ENCODE peak calls at places on chromosomes 6 and 20, in nine cellular contexts. One of them, this sample, is unnamed. For H3K4me1, the result is how much of the 10 kb centered on the place peaks cover.

GRCh38 chr6:136251394-136251793 is 1.3 kb upstream of the MTFR2 start:
- DNase-seq in GM23338: no peak
- DNase-seq in tibial nerve: no peak
- DNase-seq in PC-3: no peak
- DNase-seq in right cardiac atrium: no peak
- DNase-seq in A549: no peak
- DNase-seq in mesendoderm: no peak
- DNase-seq in left lung: no peak
- DNase-seq in endothelial cell of umbilical vein: peak
- DNase-seq in this sample: no peak

GRCh38 chr6:94487371-94487770 is 1068.0 kb upstream of the EPHA7 start:
- DNase-seq in GM23338: no peak
- DNase-seq in tibial nerve: no peak
- DNase-seq in PC-3: peak
- DNase-seq in right cardiac atrium: no peak
- DNase-seq in A549: no peak
- DNase-seq in mesendoderm: no peak
- DNase-seq in left lung: no peak
- DNase-seq in endothelial cell of umbilical vein: no peak
- DNase-seq in this sample: no peak

GRCh38 chr6:126188271-126188909 is 151.5 kb upstream of the CENPW start:
- DNase-seq in GM23338: no peak
- DNase-seq in tibial nerve: no peak
- DNase-seq in PC-3: peak
- DNase-seq in right cardiac atrium: no peak
- DNase-seq in A549: peak
- DNase-seq in mesendoderm: no peak
- DNase-seq in left lung: no peak
- DNase-seq in endothelial cell of umbilical vein: peak
- DNase-seq in this sample: no peak

GRCh38 chr20:24994470-24995368 is 2.2 kb upstream of the APMAP start:
- DNase-seq in GM23338: peak
- DNase-seq in tibial nerve: peak
- DNase-seq in PC-3: peak
- DNase-seq in right cardiac atrium: peak
- DNase-seq in A549: peak
- DNase-seq in mesendoderm: peak
- DNase-seq in left lung: peak
- DNase-seq in endothelial cell of umbilical vein: peak
- DNase-seq in this sample: peak

GRCh38 chr6:149137594-149137993 is 179.9 kb upstream of the TAB2 start:
- DNase-seq in GM23338: no peak
- DNase-seq in tibial nerve: no peak
- DNase-seq in PC-3: no peak
- DNase-seq in right cardiac atrium: no peak
- DNase-seq in A549: no peak
- DNase-seq in mesendoderm: no peak
- DNase-seq in left lung: no peak
- DNase-seq in endothelial cell of umbilical vein: no peak
- DNase-seq in this sample: no peak

GRCh38 chr6:99458319-99458718 is 33.2 kb upstream of the PNISR start:
- DNase-seq in GM23338: peak
- DNase-seq in tibial nerve: no peak
- DNase-seq in PC-3: peak
- DNase-seq in right cardiac atrium: no peak
- DNase-seq in A549: peak
- DNase-seq in mesendoderm: peak
- DNase-seq in left lung: no peak
- DNase-seq in endothelial cell of umbilical vein: peak
- DNase-seq in this sample: no peak

GRCh38 chr6:2385584-2385983 is 140.2 kb upstream of the GMDS start:
- DNase-seq in GM23338: no peak
- DNase-seq in tibial nerve: no peak
- DNase-seq in PC-3: no peak
- DNase-seq in right cardiac atrium: no peak
- DNase-seq in A549: no peak
- DNase-seq in mesendoderm: no peak
- DNase-seq in left lung: no peak
- DNase-seq in endothelial cell of umbilical vein: no peak
- DNase-seq in this sample: no peak

GRCh38 chr6:48834706-48835105 is 628.3 kb downstream of the MMUT start:
- DNase-seq in GM23338: no peak
- DNase-seq in tibial nerve: no peak
- DNase-seq in PC-3: no peak
- DNase-seq in right cardiac atrium: no peak
- DNase-seq in A549: no peak
- DNase-seq in mesendoderm: no peak
- DNase-seq in left lung: no peak
- DNase-seq in endothelial cell of umbilical vein: no peak
- DNase-seq in this sample: no peak

GRCh38 chr6:150072201-150072600 is 3.3 kb upstream of the ULBP3 start:
- DNase-seq in GM23338: peak
- DNase-seq in tibial nerve: no peak
- DNase-seq in PC-3: peak
- DNase-seq in right cardiac atrium: peak
- DNase-seq in A549: peak
- DNase-seq in mesendoderm: peak
- DNase-seq in left lung: peak
- DNase-seq in endothelial cell of umbilical vein: no peak
- DNase-seq in this sample: peak

GRCh38 chr6:5084787-5085637 is at the start of gene PPP1R3G:
- DNase-seq in GM23338: peak
- DNase-seq in tibial nerve: peak
- DNase-seq in PC-3: peak
- DNase-seq in right cardiac atrium: peak
- DNase-seq in A549: peak
- DNase-seq in mesendoderm: peak
- DNase-seq in left lung: peak
- DNase-seq in endothelial cell of umbilical vein: peak
- DNase-seq in this sample: peak

GRCh38 chr20:50144362-50144761 is 9.2 kb downstream of the PEDS1 start:
- DNase-seq in GM23338: no peak
- DNase-seq in tibial nerve: peak
- DNase-seq in PC-3: peak
- DNase-seq in right cardiac atrium: peak
- DNase-seq in A549: peak
- DNase-seq in mesendoderm: peak
- DNase-seq in left lung: peak
- DNase-seq in endothelial cell of umbilical vein: peak
- DNase-seq in this sample: no peak

GRCh38 chr20:57851025-57851682 is 141.3 kb upstream of the PMEPA1 start:
- DNase-seq in GM23338: no peak
- DNase-seq in tibial nerve: no peak
- DNase-seq in PC-3: no peak
- DNase-seq in right cardiac atrium: no peak
- DNase-seq in A549: no peak
- DNase-seq in mesendoderm: no peak
- DNase-seq in left lung: no peak
- DNase-seq in endothelial cell of umbilical vein: no peak
- DNase-seq in this sample: no peak

GRCh38 chr6:169964440-169965212 is 213.2 kb downstream of the ERMARD start:
- DNase-seq in GM23338: no peak
- DNase-seq in tibial nerve: no peak
- DNase-seq in PC-3: no peak
- DNase-seq in right cardiac atrium: no peak
- DNase-seq in A549: no peak
- DNase-seq in mesendoderm: no peak
- DNase-seq in left lung: no peak
- DNase-seq in endothelial cell of umbilical vein: no peak
- DNase-seq in this sample: no peak

GRCh38 chr6:166942393-166943168 is 13.8 kb downstream of the RNASET2 start:
- DNase-seq in GM23338: no peak
- DNase-seq in tibial nerve: no peak
- DNase-seq in PC-3: no peak
- DNase-seq in right cardiac atrium: peak
- DNase-seq in A549: no peak
- DNase-seq in mesendoderm: no peak
- DNase-seq in left lung: peak
- DNase-seq in endothelial cell of umbilical vein: peak
- DNase-seq in this sample: peak

DNA sequence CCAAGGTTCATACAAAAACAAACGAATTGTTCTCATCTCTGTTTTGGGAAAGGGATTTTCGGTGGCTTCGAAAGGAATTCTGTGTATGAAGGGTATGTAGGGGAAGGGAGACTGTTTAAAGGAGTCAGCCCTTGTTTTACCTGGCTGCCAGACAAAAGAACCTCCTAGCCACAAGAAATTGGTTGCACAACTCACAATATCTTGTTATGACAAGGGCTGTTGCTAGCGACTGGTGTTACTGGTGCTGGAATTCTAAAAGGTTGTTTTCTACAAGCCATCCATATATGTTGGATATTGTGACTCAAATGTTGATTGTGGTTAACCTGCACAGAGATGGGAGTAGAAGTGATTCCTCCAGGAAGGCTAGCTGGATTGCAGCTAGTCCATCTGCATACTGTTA is 34.6 kb upstream of the CITED2 start:
- DNase-seq in GM23338: no peak
- DNase-seq in tibial nerve: no peak
- DNase-seq in PC-3: no peak
- DNase-seq in right cardiac atrium: no peak
- DNase-seq in A549: no peak
- DNase-seq in mesendoderm: peak
- DNase-seq in left lung: no peak
- DNase-seq in endothelial cell of umbilical vein: no peak
- DNase-seq in this sample: no peak
- H3K27ac ChIP-seq in GM23338: no peak
- H3K27ac ChIP-seq in tibial nerve: peak
- H3K27ac ChIP-seq in PC-3: no peak
- H3K27ac ChIP-seq in right cardiac atrium: no peak
- H3K27ac ChIP-seq in A549: no peak
- H3K27ac ChIP-seq in mesendoderm: no peak
- H3K27ac ChIP-seq in left lung: no peak
- H3K27ac ChIP-seq in endothelial cell of umbilical vein: no peak
- H3K27ac ChIP-seq in this sample: no peak

DNA sequence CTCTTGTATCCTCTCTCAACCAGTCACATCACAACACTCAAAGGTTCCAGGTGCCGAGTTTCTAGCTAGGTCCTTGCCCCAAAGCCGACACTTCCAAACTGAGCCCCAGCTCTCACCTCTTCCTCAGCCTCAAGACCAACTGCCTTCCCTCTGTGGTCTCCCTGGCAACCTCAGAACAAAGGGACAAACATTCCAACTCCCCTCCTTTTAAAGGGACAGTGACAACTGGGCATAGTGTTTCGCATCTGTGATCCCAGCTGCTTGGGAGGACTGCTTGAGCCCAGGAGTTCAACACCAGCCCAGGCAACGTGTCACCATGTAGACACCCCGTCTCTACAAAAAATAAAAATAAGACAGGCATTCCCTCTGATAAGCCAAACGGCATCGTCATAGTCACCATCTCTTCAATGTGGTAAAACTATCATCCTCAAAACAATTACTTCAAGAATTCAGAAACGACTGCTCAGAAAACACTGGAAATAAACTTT is 11.3 kb downstream of the DIDO1 start:
- DNase-seq in GM23338: peak
- DNase-seq in tibial nerve: no peak
- DNase-seq in PC-3: no peak
- DNase-seq in right cardiac atrium: no peak
- DNase-seq in A549: peak
- DNase-seq in mesendoderm: peak
- DNase-seq in left lung: no peak
- DNase-seq in endothelial cell of umbilical vein: peak
- DNase-seq in this sample: peak
- H3K4me1 ChIP-seq in GM23338: half or more
- H3K4me1 ChIP-seq in tibial nerve: under half
- H3K4me1 ChIP-seq in PC-3: under half
- H3K4me1 ChIP-seq in right cardiac atrium: under half
- H3K4me1 ChIP-seq in A549: under half
- H3K4me1 ChIP-seq in mesendoderm: under half
- H3K4me1 ChIP-seq in left lung: under half
- H3K4me1 ChIP-seq in endothelial cell of umbilical vein: under half
- H3K4me1 ChIP-seq in this sample: half or more

DNA sequence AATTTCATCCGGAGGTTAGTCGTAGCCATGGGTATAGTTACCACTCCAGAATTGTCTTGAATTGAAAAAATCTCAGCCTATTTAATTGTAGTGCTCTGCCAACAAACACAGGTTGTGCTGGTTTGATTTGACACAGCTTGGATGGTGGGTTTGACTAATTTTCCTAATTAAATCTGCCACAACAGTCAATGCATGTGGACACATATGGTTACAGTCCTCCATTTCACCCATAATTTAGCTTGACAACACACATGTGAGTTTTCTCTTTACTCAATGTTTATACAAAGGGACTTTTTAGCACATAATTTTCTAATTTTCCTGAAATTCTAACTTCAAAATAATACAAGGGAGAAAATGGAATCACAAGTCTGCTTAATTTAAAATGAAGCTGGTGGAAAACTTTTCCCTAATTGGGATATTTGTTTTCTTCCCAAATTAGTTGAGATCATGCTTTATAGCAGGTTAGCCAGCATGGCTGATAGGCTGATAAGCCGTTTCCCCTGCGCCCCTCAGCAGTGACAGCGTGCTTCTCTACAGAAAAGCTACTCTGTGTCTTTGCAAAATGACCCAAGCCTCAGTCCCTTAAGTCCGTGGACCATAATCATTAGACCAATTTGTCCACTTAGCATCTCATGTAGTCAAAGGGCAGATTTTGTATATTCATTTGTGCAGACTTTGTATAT is 463.5 kb upstream of the FLRT3 start:
- DNase-seq in GM23338: no peak
- DNase-seq in tibial nerve: no peak
- DNase-seq in PC-3: no peak
- DNase-seq in right cardiac atrium: no peak
- DNase-seq in A549: no peak
- DNase-seq in mesendoderm: no peak
- DNase-seq in left lung: no peak
- DNase-seq in endothelial cell of umbilical vein: no peak
- DNase-seq in this sample: no peak
- H3K4me3 ChIP-seq in GM23338: no peak
- H3K4me3 ChIP-seq in tibial nerve: no peak
- H3K4me3 ChIP-seq in PC-3: no peak
- H3K4me3 ChIP-seq in right cardiac atrium: no peak
- H3K4me3 ChIP-seq in A549: no peak
- H3K4me3 ChIP-seq in mesendoderm: no peak
- H3K4me3 ChIP-seq in left lung: no peak
- H3K4me3 ChIP-seq in endothelial cell of umbilical vein: no peak
- H3K4me3 ChIP-seq in this sample: no peak

DNA sequence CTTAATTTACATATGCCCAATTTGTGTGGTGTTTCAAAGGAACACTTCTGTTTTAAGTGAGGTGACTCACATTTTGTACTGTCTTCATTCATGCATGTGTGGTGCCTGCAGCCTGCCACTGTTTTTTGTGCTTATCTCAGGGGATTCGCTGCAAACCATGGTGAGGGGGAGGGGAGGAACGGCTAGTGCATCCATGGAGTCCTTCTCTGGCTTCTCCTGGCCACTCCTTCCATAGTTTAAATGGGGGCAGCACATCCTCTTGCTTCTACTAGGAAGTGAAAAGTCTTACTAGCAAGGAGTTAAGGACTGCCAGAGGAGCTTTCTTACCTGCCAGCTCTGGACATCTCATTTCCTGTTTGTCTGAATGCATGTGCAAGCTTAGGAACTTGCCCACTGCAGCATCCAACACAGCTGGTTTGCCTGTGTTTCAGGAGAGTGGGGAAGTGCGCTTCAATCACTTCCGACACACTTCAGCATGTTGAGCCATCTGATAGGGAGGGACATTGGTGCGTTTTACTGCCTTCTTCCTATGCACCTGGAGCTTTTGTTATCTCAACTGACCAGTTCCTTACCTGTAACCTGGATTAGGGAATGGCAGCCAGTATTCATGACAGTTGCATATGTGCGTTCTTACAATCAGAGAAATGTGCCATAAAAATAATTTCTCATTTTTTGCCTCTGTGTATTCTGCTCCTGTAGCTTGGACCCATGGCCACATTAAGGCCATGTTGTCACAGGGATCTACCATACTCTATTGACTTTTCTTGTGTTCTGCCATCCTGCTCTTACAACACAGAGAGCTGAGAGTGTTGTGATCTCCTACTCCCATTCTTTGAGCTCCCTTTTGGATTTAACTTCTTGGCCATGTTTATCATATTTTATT is 211.3 kb downstream of the ARID1B start:
- DNase-seq in GM23338: peak
- DNase-seq in tibial nerve: no peak
- DNase-seq in PC-3: no peak
- DNase-seq in right cardiac atrium: no peak
- DNase-seq in A549: no peak
- DNase-seq in mesendoderm: peak
- DNase-seq in left lung: no peak
- DNase-seq in endothelial cell of umbilical vein: no peak
- DNase-seq in this sample: no peak
- H3K27ac ChIP-seq in GM23338: peak
- H3K27ac ChIP-seq in tibial nerve: no peak
- H3K27ac ChIP-seq in PC-3: no peak
- H3K27ac ChIP-seq in right cardiac atrium: no peak
- H3K27ac ChIP-seq in A549: no peak
- H3K27ac ChIP-seq in mesendoderm: no peak
- H3K27ac ChIP-seq in left lung: no peak
- H3K27ac ChIP-seq in endothelial cell of umbilical vein: no peak
- H3K27ac ChIP-seq in this sample: no peak

This sample was measured in lower lobe of right lung.